ENCODE peak calls at places on chromosomes 1 and 21, in four cellular contexts. V, T, L and F are unnamed samples.

GRCh38 chr1:84387480-84388163 is 10.7 kb upstream of the DNASE2B start:
- DNase-seq in T (no peak), V (no peak), L (no peak), F (no peak)

GRCh38 chr1:16905112-16905855 is 9.5 kb downstream of the RNU1-2 start:
- DNase-seq in V (peak), L (peak), T (no peak), F (peak)

GRCh38 chr1:200099040-200099439 is 71.5 kb downstream of the NR5A2 start:
- DNase-seq in V (no peak), L (no peak), T (no peak), F (no peak)

GRCh38 chr1:236303675-236304074 is 21.9 kb upstream of the ERO1B start:
- DNase-seq in V (no peak), T (no peak), L (no peak), F (no peak)

GRCh38 chr21:37645848-37646247 is 270.4 kb downstream of the KCNJ6 start:
- DNase-seq in T (no peak), V (no peak), L (no peak), F (no peak)

GRCh38 chr21:37257526-37257966 is 9.6 kb downstream of the VPS26C start:
- DNase-seq in V (no peak), T (peak), L (no peak), F (peak)

GRCh38 chr1:22976461-22977243 is 4.0 kb upstream of the LACTBL1 start:
- DNase-seq in L (peak), V (peak), T (peak), F (peak)

GRCh38 chr1:236810018-236810417 is 14.9 kb downstream of the MTR start:
- DNase-seq in L (no peak), V (no peak), T (no peak), F (no peak)

GRCh38 chr1:30305061-30305460 is 418.3 kb downstream of the MATN1 start:
- DNase-seq in L (no peak), V (no peak), T (no peak), F (no peak)

GRCh38 chr1:211580303-211580687 is 1.3 kb upstream of the SLC30A1 start:
- DNase-seq in L (no peak), T (no peak), V (no peak), F (no peak)

GRCh38 chr1:202615501-202616354 is 94.5 kb downstream of the SYT2 start:
- DNase-seq in L (no peak), V (no peak), T (peak), F (no peak)

GRCh38 chr1:193569696-193570269 is 383.4 kb upstream of the B3GALT2 start:
- DNase-seq in L (no peak), V (no peak), T (no peak), F (no peak)

GRCh38 chr1:113947388-113948107 is 18.4 kb downstream of the HIPK1 start:
- DNase-seq in L (no peak), T (no peak), V (no peak), F (no peak)

GRCh38 chr1:234979316-234980223 is 149.1 kb downstream of the TOMM20 start:
- DNase-seq in L (no peak), V (no peak), T (peak), F (no peak)

GRCh38 chr1:9823943-9824701 is at the start of gene CLSTN1:
- DNase-seq in V (peak), L (peak), T (peak), F (peak)

GRCh38 chr1:205046870-205047269 is 3.9 kb downstream of the CNTN2 start:
- DNase-seq in V (no peak), T (no peak), L (no peak), F (no peak)

GRCh38 chr1:93433407-93433961 is 14.4 kb upstream of the FNBP1L start:
- DNase-seq in V (no peak), L (peak), T (no peak), F (no peak)

GRCh38 chr1:150512846-150513245 is 2.7 kb upstream of the FALEC start:
- DNase-seq in T (no peak), V (no peak), L (no peak), F (no peak)

GRCh38 chr21:37433441-37433840 is 66.9 kb downstream of the DYRK1A start:
- DNase-seq in L (no peak), T (no peak), V (no peak), F (no peak)

GRCh38 chr1:116448785-116449385 is 75.8 kb downstream of the ATP1A1 start:
- DNase-seq in T (no peak), V (no peak), L (peak), F (no peak)

GRCh38 chr1:203744008-203744972 is 20.7 kb upstream of the LAX1 start:
- DNase-seq in V (no peak), L (no peak), T (peak), F (no peak)

GRCh38 chr1:206557636-206558473 is 50.5 kb downstream of the RASSF5 start:
- DNase-seq in V (no peak), T (peak), L (no peak), F (no peak)

GRCh38 chr1:244874974-244875579 is 10.7 kb upstream of the HNRNPU start:
- DNase-seq in T (no peak), L (no peak), V (no peak), F (no peak)

GRCh38 chr1:246647113-246647512 is 77.1 kb upstream of the SCCPDH start:
- DNase-seq in T (no peak), V (no peak), L (peak), F (no peak)
- TF ChIP-seq CTCF in T (peak), V (no peak), L (peak), F (no peak)

DNA sequence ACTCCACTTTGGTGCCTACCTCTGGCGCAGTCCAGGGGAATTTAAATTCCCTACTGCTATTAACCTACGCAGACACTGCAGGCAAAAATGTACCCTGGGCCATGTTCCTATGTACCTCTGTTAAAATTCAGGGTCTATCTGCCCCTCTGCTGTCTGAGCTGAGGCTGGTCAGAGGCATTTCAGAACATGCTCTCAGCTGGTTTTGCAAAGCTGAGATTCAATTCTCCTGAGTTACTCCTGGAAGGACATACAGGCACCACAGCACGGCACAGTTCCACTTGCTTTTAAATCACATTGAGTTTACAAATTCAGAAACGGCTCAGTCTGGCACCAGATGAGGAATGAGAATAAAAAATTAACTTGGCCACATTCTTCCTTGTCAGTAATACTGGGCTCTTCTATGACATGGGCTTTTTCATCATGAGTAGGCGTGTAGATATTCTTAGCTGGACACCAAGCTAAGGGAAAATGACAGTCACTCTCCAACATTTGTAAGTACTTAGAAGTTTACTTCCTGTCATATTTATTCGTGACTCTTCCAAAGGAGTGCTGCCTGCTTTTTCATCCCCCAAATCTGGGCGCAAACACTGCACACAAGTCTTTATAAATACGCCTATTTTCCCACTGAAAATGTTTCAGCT is 2.0 kb downstream of the C1orf198 start:
- DNase-seq in L (no peak), T (no peak), V (no peak), F (peak)
- H3K4me3 ChIP-seq in L (peak), T (peak), V (no peak), F (no peak)

GRCh38 chr21:14259669-14260458 is 43.9 kb downstream of the RBM11 start:
- DNase-seq in L (peak), T (no peak), V (peak), F (peak)
- TF ChIP-seq CTCF in L (peak), T (peak), V (no peak), F (peak)

DNA sequence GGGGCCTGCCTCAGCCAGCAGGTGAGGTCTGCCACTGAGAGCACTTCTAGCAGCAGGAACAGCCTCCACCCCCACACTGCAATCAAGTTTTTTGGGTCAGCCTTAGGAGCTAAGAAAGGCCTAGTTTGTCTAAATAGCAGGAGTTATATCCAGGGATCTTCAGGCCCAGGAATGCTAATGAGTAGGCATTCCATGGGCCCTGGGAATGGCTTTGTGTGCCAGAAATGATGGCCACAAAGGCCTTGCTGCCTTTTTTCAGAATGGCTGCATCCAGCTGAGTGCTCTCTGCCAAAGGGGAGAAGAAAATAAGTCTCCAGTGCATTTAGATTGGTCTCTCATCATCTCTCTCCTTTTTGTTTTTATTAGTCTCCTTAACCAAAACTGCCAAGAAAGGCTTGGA is 2.8 kb downstream of the MRTO4 start:
- DNase-seq in V (no peak), L (no peak), T (no peak), F (no peak)
- H3K4me3 ChIP-seq in V (no peak), L (no peak), T (no peak), F (no peak)

DNA sequence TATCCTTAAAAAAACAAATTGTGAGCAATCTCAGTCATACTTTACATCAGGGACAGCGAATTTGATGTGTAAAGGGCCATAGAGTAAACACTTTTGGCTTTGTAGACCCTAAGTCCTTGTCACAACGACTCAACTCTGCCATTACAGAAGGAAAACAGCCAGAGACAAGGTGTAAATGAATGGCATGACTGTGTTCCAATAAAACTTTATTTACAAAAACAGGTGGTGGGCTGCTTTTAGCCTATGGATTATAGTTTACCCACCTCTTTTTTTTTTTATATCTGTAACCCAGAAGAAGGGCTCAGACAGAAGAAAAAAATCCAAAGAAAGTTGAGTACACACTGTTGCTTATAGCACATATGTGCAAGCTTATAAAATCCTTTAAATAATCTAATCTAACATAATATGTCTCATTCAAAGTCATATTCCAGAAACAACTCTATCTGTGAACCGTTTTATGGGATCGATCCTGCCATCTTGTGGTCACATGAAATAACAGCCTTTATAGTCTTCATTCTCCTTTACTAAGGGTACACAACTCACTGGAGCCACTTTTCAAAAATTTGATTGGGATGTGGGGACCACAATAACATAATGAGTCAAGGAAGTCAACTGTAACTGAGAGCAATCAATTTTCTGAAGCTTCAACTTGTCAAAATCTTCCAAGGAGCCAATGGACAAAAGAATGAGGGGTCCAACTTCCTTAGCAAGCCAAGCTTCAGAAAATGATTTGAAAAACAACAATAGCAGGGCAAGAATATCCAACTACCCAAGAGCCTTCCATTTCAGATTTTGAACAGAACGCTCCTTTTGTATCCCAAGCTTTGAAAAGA is 142.2 kb upstream of the KRTAP19-8 start:
- DNase-seq in T (no peak), L (peak), V (peak), F (peak)
- TF ChIP-seq CTCF in T (peak), L (peak), V (peak), F (peak)